ENCODE peak calls at places on chromosomes 5 and 9, in ten cellular contexts. V is NCI-H1092 treated with DMSO at 0.1 percent for 48 hours, T is BJ, C is GM10248, F is heart right ventricle, M is sigmoid colon, A is NCI-H1105, U is endothelial cell of umbilical vein, L is IMR-90, W is COR-L47. J is an unnamed sample.

GRCh38 chr9:88596376-88596775 is 61.4 kb downstream of the NXNL2 start:
- DNase-seq in V (no peak), T (no peak), C (no peak), F (no peak), M (no peak), A (no peak), U (no peak), L (no peak), W (no peak), J (no peak)

GRCh38 chr5:34930527-34930844 is 1.1 kb downstream of the DNAJC21 start:
- DNase-seq in V (no peak), T (peak), C (no peak), F (no peak), M (no peak), A (no peak), U (peak), L (peak), W (no peak), J (peak)

GRCh38 chr9:2216591-2216990 is 201.4 kb downstream of the SMARCA2 start:
- DNase-seq in V (no peak), T (no peak), C (no peak), F (no peak), M (no peak), A (no peak), U (no peak), L (no peak), W (no peak), J (no peak)

GRCh38 chr5:140324041-140324833 is 21.3 kb upstream of the PFDN1 start:
- DNase-seq in V (no peak), T (no peak), C (no peak), F (no peak), M (no peak), A (no peak), U (no peak), L (peak), W (no peak), J (no peak)

GRCh38 chr5:58114324-58114723 is 345.6 kb downstream of the PLK2 start:
- DNase-seq in V (no peak), T (no peak), C (no peak), F (no peak), M (no peak), A (no peak), U (no peak), L (peak), W (no peak), J (no peak)

GRCh38 chr5:130400091-130400490 is 495.8 kb downstream of the CHSY3 start:
- DNase-seq in V (no peak), T (peak), C (no peak), F (no peak), M (no peak), A (no peak), U (peak), L (no peak), W (no peak), J (peak)

GRCh38 chr5:1493941-1494340 is 29.8 kb downstream of the LPCAT1 start:
- DNase-seq in V (no peak), T (no peak), C (no peak), F (no peak), M (no peak), A (no peak), U (no peak), L (no peak), W (no peak), J (no peak)

GRCh38 chr9:136011703-136012496 is 50.7 kb upstream of the UBAC1 start:
- DNase-seq in V (no peak), T (no peak), C (no peak), F (peak), M (peak), A (no peak), U (peak), L (peak), W (no peak), J (peak)

GRCh38 chr9:99437145-99437544 is 215.1 kb downstream of the SEC61B start:
- DNase-seq in V (no peak), T (no peak), C (no peak), F (no peak), M (no peak), A (no peak), U (no peak), L (no peak), W (no peak), J (no peak)

GRCh38 chr9:121930970-121931369 is 162.1 kb downstream of the TTLL11 start:
- DNase-seq in V (no peak), T (no peak), C (no peak), F (no peak), M (no peak), A (peak), U (no peak), L (no peak), W (no peak), J (no peak)

J was measured in lung microvascular endothelial cell.